ENCODE peak calls at places on chromosome 11, in six cellular contexts. K, N, Y, M, R and S are unnamed samples.

GRCh38 chr11:19026862-19027261 is 33.7 kb downstream of the MRGPRX2 start:
- ATAC-seq in R (no peak), K (peak), M (peak), N (no peak), Y (no peak), S (no peak)

GRCh38 chr11:101448881-101449442 is 134.8 kb downstream of the TRPC6 start:
- ATAC-seq in Y (no peak), M (no peak), K (no peak), N (no peak), R (no peak), S (no peak)

GRCh38 chr11:126048198-126048597 is 14.5 kb downstream of the CDON start:
- ATAC-seq in M (peak), K (no peak), Y (peak), N (no peak), R (no peak), S (no peak)

GRCh38 chr11:47143322-47143721 is 33.4 kb downstream of the ARFGAP2 start:
- ATAC-seq in N (no peak), M (peak), R (peak), Y (peak), K (no peak), S (no peak)

GRCh38 chr11:87372068-87372467 is 334.3 kb downstream of the TMEM135 start:
- ATAC-seq in M (no peak), Y (no peak), R (no peak), K (no peak), N (no peak), S (no peak)

GRCh38 chr11:105524286-105524685 is 85.6 kb upstream of the GRIA4 start:
- ATAC-seq in M (no peak), K (no peak), R (peak), N (no peak), Y (peak), S (no peak)

GRCh38 chr11:19864141-19865120 is 151.8 kb downstream of the NAV2 start:
- ATAC-seq in N (peak), R (peak), K (no peak), Y (peak), M (peak), S (no peak)

GRCh38 chr11:32105871-32106312 is 15.0 kb downstream of the RCN1 start:
- ATAC-seq in Y (no peak), N (no peak), R (no peak), M (no peak), K (no peak), S (peak)

GRCh38 chr11:117884994-117885393 is 8.5 kb upstream of the FXYD6 start:
- ATAC-seq in R (peak), Y (peak), M (peak), N (no peak), K (peak), S (no peak)

GRCh38 chr11:120021391-120021953 is 116.4 kb downstream of the TRIM29 start:
- ATAC-seq in Y (no peak), R (no peak), M (no peak), K (no peak), N (no peak), S (no peak)